ENCODE peak calls at places on chromosome 18, in eight cellular contexts. One of them, this sample, is unnamed.

GRCh38 chr18:12645751-12646203 is 12.1 kb downstream of the SPIRE1 start:
- DNase-seq in stomach: peak
- DNase-seq in body of pancreas: peak
- DNase-seq in AG04450: no peak
- DNase-seq in adrenal gland: peak
- DNase-seq in fibroblast of lung: no peak
- DNase-seq in cardiac muscle cell: peak
- DNase-seq in MM.1S: no peak
- DNase-seq in this sample: peak

GRCh38 chr18:8706981-8707940 is 1.9 kb downstream of the MTCL1 start:
- DNase-seq in fibroblast of lung: peak
- DNase-seq in AG04450: no peak
- DNase-seq in body of pancreas: peak
- DNase-seq in MM.1S: peak
- DNase-seq in adrenal gland: no peak
- DNase-seq in cardiac muscle cell: peak
- DNase-seq in stomach: peak
- DNase-seq in this sample: peak

GRCh38 chr18:47485221-47485797 is 233.8 kb upstream of the SKOR2 start:
- DNase-seq in fibroblast of lung: no peak
- DNase-seq in adrenal gland: no peak
- DNase-seq in MM.1S: no peak
- DNase-seq in body of pancreas: no peak
- DNase-seq in cardiac muscle cell: no peak
- DNase-seq in stomach: no peak
- DNase-seq in AG04450: no peak
- DNase-seq in this sample: no peak

GRCh38 chr18:77065221-77065981 is 67.2 kb downstream of the MBP start:
- DNase-seq in fibroblast of lung: peak
- DNase-seq in body of pancreas: no peak
- DNase-seq in adrenal gland: peak
- DNase-seq in cardiac muscle cell: no peak
- DNase-seq in MM.1S: peak
- DNase-seq in AG04450: peak
- DNase-seq in stomach: peak
- DNase-seq in this sample: peak

GRCh38 chr18:9774150-9774549 is 66.0 kb downstream of the RAB31 start:
- DNase-seq in AG04450: no peak
- DNase-seq in cardiac muscle cell: no peak
- DNase-seq in stomach: no peak
- DNase-seq in body of pancreas: no peak
- DNase-seq in fibroblast of lung: no peak
- DNase-seq in adrenal gland: no peak
- DNase-seq in MM.1S: no peak
- DNase-seq in this sample: no peak

GRCh38 chr18:74499633-74500032 is 3.5 kb downstream of the CNDP2 start:
- DNase-seq in stomach: peak
- DNase-seq in fibroblast of lung: peak
- DNase-seq in MM.1S: peak
- DNase-seq in adrenal gland: peak
- DNase-seq in body of pancreas: peak
- DNase-seq in cardiac muscle cell: no peak
- DNase-seq in AG04450: no peak
- DNase-seq in this sample: peak

GRCh38 chr18:10032331-10032979 is 118.6 kb downstream of the VAPA start:
- DNase-seq in fibroblast of lung: no peak
- DNase-seq in MM.1S: no peak
- DNase-seq in body of pancreas: peak
- DNase-seq in adrenal gland: no peak
- DNase-seq in stomach: peak
- DNase-seq in cardiac muscle cell: peak
- DNase-seq in AG04450: no peak
- DNase-seq in this sample: no peak

GRCh38 chr18:47931707-47932103 is 1.2 kb upstream of the SMAD2 start:
- DNase-seq in AG04450: no peak
- DNase-seq in stomach: peak
- DNase-seq in cardiac muscle cell: peak
- DNase-seq in body of pancreas: peak
- DNase-seq in MM.1S: peak
- DNase-seq in adrenal gland: peak
- DNase-seq in fibroblast of lung: peak
- DNase-seq in this sample: no peak

GRCh38 chr18:50548160-50548559 is 11.7 kb upstream of the MAPK4 start:
- DNase-seq in AG04450: no peak
- DNase-seq in MM.1S: no peak
- DNase-seq in stomach: no peak
- DNase-seq in cardiac muscle cell: no peak
- DNase-seq in fibroblast of lung: no peak
- DNase-seq in adrenal gland: no peak
- DNase-seq in body of pancreas: no peak
- DNase-seq in this sample: no peak

GRCh38 chr18:34339155-34339554 is 114.4 kb upstream of the NOL4 start:
- DNase-seq in fibroblast of lung: no peak
- DNase-seq in MM.1S: no peak
- DNase-seq in stomach: no peak
- DNase-seq in adrenal gland: no peak
- DNase-seq in cardiac muscle cell: no peak
- DNase-seq in body of pancreas: no peak
- DNase-seq in AG04450: no peak
- DNase-seq in this sample: no peak

GRCh38 chr18:39305756-39306155 is 1740.2 kb upstream of the CELF4 start:
- DNase-seq in MM.1S: no peak
- DNase-seq in stomach: no peak
- DNase-seq in adrenal gland: no peak
- DNase-seq in cardiac muscle cell: no peak
- DNase-seq in fibroblast of lung: no peak
- DNase-seq in AG04450: no peak
- DNase-seq in body of pancreas: no peak
- DNase-seq in this sample: no peak

GRCh38 chr18:55997156-55997561 is 409.2 kb upstream of the TCF4 start:
- DNase-seq in stomach: no peak
- DNase-seq in MM.1S: peak
- DNase-seq in adrenal gland: no peak
- DNase-seq in body of pancreas: no peak
- DNase-seq in fibroblast of lung: no peak
- DNase-seq in AG04450: no peak
- DNase-seq in cardiac muscle cell: no peak
- DNase-seq in this sample: no peak

GRCh38 chr18:73895701-73896100 is 251.9 kb downstream of the FBXO15 start:
- DNase-seq in MM.1S: no peak
- DNase-seq in stomach: no peak
- DNase-seq in fibroblast of lung: no peak
- DNase-seq in cardiac muscle cell: no peak
- DNase-seq in AG04450: no peak
- DNase-seq in body of pancreas: no peak
- DNase-seq in adrenal gland: no peak
- DNase-seq in this sample: no peak

GRCh38 chr18:7921938-7922587 is 354.9 kb downstream of the PTPRM start:
- DNase-seq in fibroblast of lung: peak
- DNase-seq in adrenal gland: peak
- DNase-seq in cardiac muscle cell: no peak
- DNase-seq in AG04450: no peak
- DNase-seq in MM.1S: no peak
- DNase-seq in stomach: no peak
- DNase-seq in body of pancreas: peak
- DNase-seq in this sample: peak

GRCh38 chr18:39480494-39481245 is 1915.1 kb upstream of the CELF4 start:
- DNase-seq in body of pancreas: no peak
- DNase-seq in fibroblast of lung: peak
- DNase-seq in MM.1S: no peak
- DNase-seq in adrenal gland: no peak
- DNase-seq in stomach: no peak
- DNase-seq in AG04450: peak
- DNase-seq in cardiac muscle cell: no peak
- DNase-seq in this sample: no peak

GRCh38 chr18:12307251-12307736 is 747 bp upstream of the TUBB6 start:
- DNase-seq in MM.1S: no peak
- DNase-seq in cardiac muscle cell: peak
- DNase-seq in body of pancreas: peak
- DNase-seq in AG04450: no peak
- DNase-seq in stomach: no peak
- DNase-seq in fibroblast of lung: peak
- DNase-seq in adrenal gland: peak
- DNase-seq in this sample: peak

GRCh38 chr18:10401489-10401888 is 52.9 kb upstream of the APCDD1 start:
- DNase-seq in body of pancreas: no peak
- DNase-seq in stomach: no peak
- DNase-seq in MM.1S: no peak
- DNase-seq in fibroblast of lung: no peak
- DNase-seq in AG04450: no peak
- DNase-seq in cardiac muscle cell: no peak
- DNase-seq in adrenal gland: peak
- DNase-seq in this sample: no peak

GRCh38 chr18:36415606-36416005 is 118.1 kb downstream of the FHOD3 start:
- DNase-seq in adrenal gland: no peak
- DNase-seq in MM.1S: no peak
- DNase-seq in AG04450: no peak
- DNase-seq in cardiac muscle cell: no peak
- DNase-seq in body of pancreas: no peak
- DNase-seq in stomach: no peak
- DNase-seq in fibroblast of lung: no peak
- DNase-seq in this sample: no peak

GRCh38 chr18:36411745-36412168 is 114.2 kb downstream of the FHOD3 start:
- DNase-seq in adrenal gland: no peak
- DNase-seq in body of pancreas: no peak
- DNase-seq in AG04450: no peak
- DNase-seq in stomach: no peak
- DNase-seq in fibroblast of lung: peak
- DNase-seq in MM.1S: no peak
- DNase-seq in cardiac muscle cell: peak
- DNase-seq in this sample: peak

GRCh38 chr18:36409779-36410178 is 112.3 kb downstream of the FHOD3 start:
- DNase-seq in AG04450: no peak
- DNase-seq in body of pancreas: no peak
- DNase-seq in fibroblast of lung: no peak
- DNase-seq in MM.1S: no peak
- DNase-seq in stomach: no peak
- DNase-seq in adrenal gland: no peak
- DNase-seq in cardiac muscle cell: no peak
- DNase-seq in this sample: no peak

GRCh38 chr18:36410346-36410745 is 112.8 kb downstream of the FHOD3 start:
- DNase-seq in cardiac muscle cell: no peak
- DNase-seq in AG04450: no peak
- DNase-seq in stomach: no peak
- DNase-seq in adrenal gland: no peak
- DNase-seq in MM.1S: no peak
- DNase-seq in body of pancreas: no peak
- DNase-seq in fibroblast of lung: no peak
- DNase-seq in this sample: no peak

GRCh38 chr18:36412778-36413177 is 115.3 kb downstream of the FHOD3 start:
- DNase-seq in AG04450: no peak
- DNase-seq in body of pancreas: no peak
- DNase-seq in stomach: no peak
- DNase-seq in adrenal gland: peak
- DNase-seq in cardiac muscle cell: peak
- DNase-seq in MM.1S: peak
- DNase-seq in fibroblast of lung: no peak
- DNase-seq in this sample: no peak
- TF ChIP-seq CTCF in AG04450: peak
- TF ChIP-seq CTCF in body of pancreas: no peak
- TF ChIP-seq CTCF in stomach: no peak
- TF ChIP-seq CTCF in adrenal gland: peak
- TF ChIP-seq CTCF in cardiac muscle cell: peak
- TF ChIP-seq CTCF in MM.1S: peak
- TF ChIP-seq CTCF in fibroblast of lung: peak
- TF ChIP-seq CTCF in this sample: peak

GRCh38 chr18:46415532-46415931 is 241.5 kb downstream of the LOXHD1 start:
- DNase-seq in cardiac muscle cell: no peak
- DNase-seq in body of pancreas: peak
- DNase-seq in AG04450: no peak
- DNase-seq in MM.1S: no peak
- DNase-seq in fibroblast of lung: no peak
- DNase-seq in adrenal gland: no peak
- DNase-seq in stomach: no peak
- DNase-seq in this sample: no peak

GRCh38 chr18:46416706-46417638 is 240.0 kb downstream of the LOXHD1 start:
- DNase-seq in stomach: no peak
- DNase-seq in body of pancreas: no peak
- DNase-seq in MM.1S: peak
- DNase-seq in cardiac muscle cell: no peak
- DNase-seq in adrenal gland: no peak
- DNase-seq in AG04450: no peak
- DNase-seq in fibroblast of lung: no peak
- DNase-seq in this sample: no peak

GRCh38 chr18:46419391-46420141 is 237.5 kb downstream of the LOXHD1 start:
- DNase-seq in MM.1S: no peak
- DNase-seq in AG04450: no peak
- DNase-seq in fibroblast of lung: no peak
- DNase-seq in body of pancreas: no peak
- DNase-seq in adrenal gland: no peak
- DNase-seq in cardiac muscle cell: no peak
- DNase-seq in stomach: no peak
- DNase-seq in this sample: no peak

GRCh38 chr18:46421973-46422551 is 235.0 kb downstream of the LOXHD1 start:
- DNase-seq in body of pancreas: no peak
- DNase-seq in MM.1S: peak
- DNase-seq in cardiac muscle cell: no peak
- DNase-seq in AG04450: no peak
- DNase-seq in adrenal gland: no peak
- DNase-seq in fibroblast of lung: no peak
- DNase-seq in stomach: no peak
- DNase-seq in this sample: no peak

GRCh38 chr18:46418657-46419260 is 238.3 kb downstream of the LOXHD1 start:
- DNase-seq in stomach: no peak
- DNase-seq in adrenal gland: peak
- DNase-seq in AG04450: no peak
- DNase-seq in fibroblast of lung: no peak
- DNase-seq in body of pancreas: no peak
- DNase-seq in cardiac muscle cell: no peak
- DNase-seq in MM.1S: no peak
- DNase-seq in this sample: no peak
- H3K4me3 ChIP-seq in stomach: no peak
- H3K4me3 ChIP-seq in adrenal gland: no peak
- H3K4me3 ChIP-seq in AG04450: no peak
- H3K4me3 ChIP-seq in fibroblast of lung: no peak
- H3K4me3 ChIP-seq in body of pancreas: no peak
- H3K4me3 ChIP-seq in cardiac muscle cell: no peak
- H3K4me3 ChIP-seq in MM.1S: no peak
- H3K4me3 ChIP-seq in this sample: no peak

GRCh38 chr18:21740474-21740723 is 193 bp upstream of the MIB1 start:
- DNase-seq in stomach: no peak
- DNase-seq in cardiac muscle cell: no peak
- DNase-seq in MM.1S: peak
- DNase-seq in AG04450: no peak
- DNase-seq in adrenal gland: peak
- DNase-seq in fibroblast of lung: peak
- DNase-seq in body of pancreas: peak
- DNase-seq in this sample: peak
- H3K27ac ChIP-seq in stomach: peak
- H3K27ac ChIP-seq in cardiac muscle cell: peak
- H3K27ac ChIP-seq in MM.1S: peak
- H3K27ac ChIP-seq in AG04450: no peak
- H3K27ac ChIP-seq in adrenal gland: peak
- H3K27ac ChIP-seq in fibroblast of lung: peak
- H3K27ac ChIP-seq in body of pancreas: no peak
- H3K27ac ChIP-seq in this sample: peak

DNA sequence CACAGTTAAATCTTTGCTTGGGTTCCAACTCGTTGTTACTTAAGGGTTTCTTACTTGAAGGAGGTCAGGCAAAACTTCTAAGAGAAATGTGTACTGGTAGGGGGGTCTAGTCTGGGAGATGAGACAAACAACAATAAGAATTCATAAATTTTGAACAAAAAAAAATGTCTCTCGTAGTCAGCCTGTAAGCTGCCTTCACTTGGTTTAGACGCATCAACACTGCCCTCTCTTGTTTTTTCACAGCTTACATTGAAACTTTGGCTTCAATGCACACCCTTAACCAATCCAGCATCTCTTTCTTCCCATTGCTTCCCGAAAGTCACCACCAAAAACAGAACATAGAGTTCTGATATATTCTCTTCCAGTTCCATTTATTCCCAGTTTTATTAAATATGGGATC is 576.4 kb upstream of the PIK3C3 start:
- DNase-seq in cardiac muscle cell: peak
- DNase-seq in MM.1S: no peak
- DNase-seq in adrenal gland: no peak
- DNase-seq in stomach: no peak
- DNase-seq in body of pancreas: no peak
- DNase-seq in AG04450: peak
- DNase-seq in fibroblast of lung: peak
- DNase-seq in this sample: peak
- TF ChIP-seq CTCF in cardiac muscle cell: peak
- TF ChIP-seq CTCF in MM.1S: no peak
- TF ChIP-seq CTCF in adrenal gland: no peak
- TF ChIP-seq CTCF in stomach: peak
- TF ChIP-seq CTCF in body of pancreas: no peak
- TF ChIP-seq CTCF in AG04450: peak
- TF ChIP-seq CTCF in fibroblast of lung: no peak
- TF ChIP-seq CTCF in this sample: peak

This sample was measured in brain microvascular endothelial cell.